ENCODE peak calls at places on chromosomes 4 and X, in ten cellular contexts. One of them, this sample, is unnamed.
A peak's percentile ranks its signal among the peaks of the same experiment; 100 is the strongest.

GRCh38 chr4:60452259-60452658 is 747.9 kb upstream of the ADGRL3 start:
- DNase-seq in BJ: no peak
- DNase-seq in H54: no peak
- DNase-seq in left ventricle myocardium inferior: no peak
- DNase-seq in fibroblast of the aortic adventitia: no peak
- DNase-seq in EL: no peak
- DNase-seq in endothelial cell of umbilical vein: no peak
- DNase-seq in HuH-7.5: no peak
- DNase-seq in T follicular helper cell: no peak
- DNase-seq in adipocyte: no peak
- DNase-seq in this sample: no peak

GRCh38 chr4:41307633-41308032 is 50.9 kb downstream of the UCHL1 start:
- DNase-seq in endothelial cell of umbilical vein: peak; percentile 95
- DNase-seq in EL: no peak
- DNase-seq in H54: no peak
- DNase-seq in T follicular helper cell: no peak
- DNase-seq in left ventricle myocardium inferior: no peak
- DNase-seq in BJ: no peak
- DNase-seq in HuH-7.5: no peak
- DNase-seq in adipocyte: no peak
- DNase-seq in fibroblast of the aortic adventitia: no peak
- DNase-seq in this sample: no peak

GRCh38 chr4:172997217-172997609 is 171.4 kb upstream of the GALNT7 start:
- DNase-seq in HuH-7.5: no peak
- DNase-seq in EL: no peak
- DNase-seq in BJ: no peak
- DNase-seq in left ventricle myocardium inferior: no peak
- DNase-seq in adipocyte: no peak
- DNase-seq in T follicular helper cell: no peak
- DNase-seq in fibroblast of the aortic adventitia: no peak
- DNase-seq in endothelial cell of umbilical vein: no peak
- DNase-seq in H54: no peak
- DNase-seq in this sample: no peak

GRCh38 chrX:34563809-34564208 is 93.3 kb downstream of the TMEM47 start:
- DNase-seq in endothelial cell of umbilical vein: no peak
- DNase-seq in left ventricle myocardium inferior: no peak
- DNase-seq in adipocyte: no peak
- DNase-seq in HuH-7.5: no peak
- DNase-seq in BJ: no peak
- DNase-seq in T follicular helper cell: no peak
- DNase-seq in fibroblast of the aortic adventitia: no peak
- DNase-seq in H54: no peak
- DNase-seq in EL: peak; percentile 4
- DNase-seq in this sample: no peak

GRCh38 chrX:120147537-120147936 is 10.9 kb upstream of the RHOXF2 start:
- DNase-seq in endothelial cell of umbilical vein: no peak
- DNase-seq in BJ: no peak
- DNase-seq in adipocyte: no peak
- DNase-seq in T follicular helper cell: no peak
- DNase-seq in H54: no peak
- DNase-seq in left ventricle myocardium inferior: no peak
- DNase-seq in HuH-7.5: no peak
- DNase-seq in fibroblast of the aortic adventitia: no peak
- DNase-seq in EL: no peak
- DNase-seq in this sample: no peak

GRCh38 chr4:5398056-5398455 is 310.3 kb downstream of the EVC2 start:
- DNase-seq in endothelial cell of umbilical vein: no peak
- DNase-seq in adipocyte: peak; percentile 25
- DNase-seq in H54: no peak
- DNase-seq in BJ: no peak
- DNase-seq in T follicular helper cell: no peak
- DNase-seq in left ventricle myocardium inferior: no peak
- DNase-seq in fibroblast of the aortic adventitia: no peak
- DNase-seq in EL: no peak
- DNase-seq in HuH-7.5: no peak
- DNase-seq in this sample: no peak

GRCh38 chrX:132671229-132671641 is 182.4 kb upstream of the MBNL3 start:
- DNase-seq in endothelial cell of umbilical vein: no peak
- DNase-seq in T follicular helper cell: no peak
- DNase-seq in adipocyte: no peak
- DNase-seq in HuH-7.5: no peak
- DNase-seq in H54: no peak
- DNase-seq in BJ: no peak
- DNase-seq in left ventricle myocardium inferior: no peak
- DNase-seq in fibroblast of the aortic adventitia: no peak
- DNase-seq in EL: peak; percentile 8
- DNase-seq in this sample: no peak

GRCh38 chrX:7272301-7272700 is 124.3 kb upstream of the PUDP start:
- DNase-seq in adipocyte: peak; percentile 10
- DNase-seq in HuH-7.5: no peak
- DNase-seq in H54: no peak
- DNase-seq in T follicular helper cell: no peak
- DNase-seq in BJ: no peak
- DNase-seq in endothelial cell of umbilical vein: no peak
- DNase-seq in fibroblast of the aortic adventitia: peak; percentile 10
- DNase-seq in EL: no peak
- DNase-seq in left ventricle myocardium inferior: no peak
- DNase-seq in this sample: no peak

GRCh38 chrX:16167181-16167580 is at the start of gene MAGEB17:
- DNase-seq in adipocyte: no peak
- DNase-seq in T follicular helper cell: no peak
- DNase-seq in fibroblast of the aortic adventitia: no peak
- DNase-seq in H54: no peak
- DNase-seq in HuH-7.5: no peak
- DNase-seq in EL: no peak
- DNase-seq in left ventricle myocardium inferior: no peak
- DNase-seq in endothelial cell of umbilical vein: no peak
- DNase-seq in BJ: no peak
- DNase-seq in this sample: no peak

GRCh38 chrX:39750798-39751197 is 347.0 kb downstream of the BCOR start:
- DNase-seq in endothelial cell of umbilical vein: no peak
- DNase-seq in fibroblast of the aortic adventitia: no peak
- DNase-seq in T follicular helper cell: no peak
- DNase-seq in HuH-7.5: no peak
- DNase-seq in H54: no peak
- DNase-seq in left ventricle myocardium inferior: no peak
- DNase-seq in EL: no peak
- DNase-seq in BJ: no peak
- DNase-seq in adipocyte: no peak
- DNase-seq in this sample: no peak

GRCh38 chrX:109886122-109886761 is 116.7 kb upstream of the TMEM164 start:
- DNase-seq in H54: peak; percentile 27
- DNase-seq in HuH-7.5: no peak
- DNase-seq in T follicular helper cell: peak; percentile 12
- DNase-seq in left ventricle myocardium inferior: peak; percentile 15
- DNase-seq in fibroblast of the aortic adventitia: peak; percentile 71
- DNase-seq in EL: peak; percentile 45
- DNase-seq in endothelial cell of umbilical vein: peak; percentile 48
- DNase-seq in BJ: no peak
- DNase-seq in adipocyte: peak; percentile 73
- DNase-seq in this sample: no peak

GRCh38 chrX:73581002-73581628 is 18.1 kb downstream of the CHIC1 start:
- DNase-seq in BJ: no peak
- DNase-seq in HuH-7.5: no peak
- DNase-seq in H54: no peak
- DNase-seq in adipocyte: no peak
- DNase-seq in EL: no peak
- DNase-seq in T follicular helper cell: no peak
- DNase-seq in left ventricle myocardium inferior: no peak
- DNase-seq in fibroblast of the aortic adventitia: no peak
- DNase-seq in endothelial cell of umbilical vein: peak; percentile 12
- DNase-seq in this sample: no peak

GRCh38 chrX:77572322-77572721 is 125.1 kb downstream of the FGF16 start:
- DNase-seq in endothelial cell of umbilical vein: no peak
- DNase-seq in T follicular helper cell: no peak
- DNase-seq in H54: no peak
- DNase-seq in fibroblast of the aortic adventitia: no peak
- DNase-seq in left ventricle myocardium inferior: no peak
- DNase-seq in HuH-7.5: no peak
- DNase-seq in adipocyte: no peak
- DNase-seq in EL: peak; percentile 15
- DNase-seq in BJ: no peak
- DNase-seq in this sample: no peak